ENCODE peak calls at places on chromosomes 5 and 9, in five cellular contexts. D is IMR-90, G is stomach, W is PC-3, C is breast epithelium. X is an unnamed sample. For H3K4me1, the result is how much of the 10 kb centered on the place peaks cover.

GRCh38 chr9:104608336-104608735 is 2.9 kb upstream of the OR13C2 start:
- DNase-seq in W (peak), G (no peak), D (no peak), C (no peak), X (no peak)

GRCh38 chr5:110343616-110344015 is 382.9 kb downstream of the TMEM232 start:
- DNase-seq in W (no peak), C (no peak), G (no peak), D (no peak), X (no peak)

GRCh38 chr5:23223846-23224245 is 283.6 kb upstream of the PRDM9 start:
- DNase-seq in D (no peak), C (no peak), G (no peak), W (peak), X (peak)

GRCh38 chr5:173297813-173298212 is 30.4 kb downstream of the STC2 start:
- DNase-seq in W (no peak), C (no peak), G (no peak), D (no peak), X (no peak)

GRCh38 chr9:112032009-112032408 is 135.4 kb downstream of the UGCG start:
- DNase-seq in G (no peak), D (no peak), C (no peak), W (no peak), X (no peak)

GRCh38 chr9:108933231-108933630 is 693 bp downstream of the ELP1 start:
- DNase-seq in G (no peak), D (peak), C (no peak), W (no peak), X (peak)

GRCh38 chr5:145072880-145073279 is 762.3 kb downstream of the PRELID2 start:
- DNase-seq in C (no peak), G (no peak), D (no peak), W (no peak), X (no peak)

GRCh38 chr5:6708814-6709213 is 4.4 kb upstream of the TENT4A start:
- DNase-seq in G (no peak), W (no peak), C (no peak), D (no peak), X (no peak)

GRCh38 chr9:80175286-80175906 is 603.6 kb downstream of the TLE4 start:
- DNase-seq in G (peak), D (peak), C (no peak), W (peak), X (peak)

GRCh38 chr5:63070001-63070400 is 491.4 kb downstream of the LRRC70 start:
- DNase-seq in W (no peak), G (no peak), D (no peak), C (no peak), X (no peak)

GRCh38 chr9:20242767-20243166 is 379.5 kb downstream of the MLLT3 start:
- DNase-seq in C (no peak), G (no peak), W (no peak), D (no peak), X (no peak)

GRCh38 chr5:79562351-79563246 is 48.7 kb upstream of the HOMER1 start:
- DNase-seq in W (peak), G (no peak), C (no peak), D (peak), X (peak)

GRCh38 chr5:59354274-59354673 is 539.3 kb downstream of the PDE4D start:
- DNase-seq in D (peak), G (no peak), C (no peak), W (peak), X (no peak)

GRCh38 chr5:145915970-145916638 is 20.3 kb upstream of the SH3RF2 start:
- DNase-seq in W (no peak), C (no peak), D (no peak), G (no peak), X (no peak)

GRCh38 chr5:38814879-38815278 is 30.9 kb upstream of the OSMR start:
- DNase-seq in W (no peak), C (no peak), G (no peak), D (no peak), X (no peak)

DNA sequence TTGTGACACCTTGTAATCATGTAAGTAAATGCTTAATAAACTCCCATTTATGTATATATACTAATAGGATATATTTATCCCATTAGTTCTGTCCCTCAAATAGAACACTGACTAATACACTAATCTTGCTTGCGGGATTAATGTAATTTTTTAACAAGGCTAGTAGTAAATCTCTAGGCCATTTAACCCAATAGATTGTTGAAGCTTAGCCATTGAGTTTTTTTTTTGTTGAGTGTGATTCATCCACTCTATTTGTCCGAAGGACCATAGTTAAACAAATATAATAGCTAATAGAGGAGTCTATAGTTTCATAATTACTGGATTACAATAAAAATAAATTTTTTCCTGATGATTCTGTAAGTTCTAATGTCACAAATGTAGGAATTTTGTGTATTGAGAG is 474.4 kb downstream of the CDH9 start:
- DNase-seq in G (no peak), D (no peak), W (peak), C (no peak), X (no peak)
- H3K4me1 ChIP-seq in G (under half), D (under half), W (under half), C (under half), X (under half)

GRCh38 chr9:89464991-89465390 is 32.9 kb downstream of the SEMA4D start:
- DNase-seq in C (no peak), G (no peak), D (no peak), W (no peak), X (no peak)
- H3K4me1 ChIP-seq in C (under half), G (under half), D (under half), W (under half), X (under half)

DNA sequence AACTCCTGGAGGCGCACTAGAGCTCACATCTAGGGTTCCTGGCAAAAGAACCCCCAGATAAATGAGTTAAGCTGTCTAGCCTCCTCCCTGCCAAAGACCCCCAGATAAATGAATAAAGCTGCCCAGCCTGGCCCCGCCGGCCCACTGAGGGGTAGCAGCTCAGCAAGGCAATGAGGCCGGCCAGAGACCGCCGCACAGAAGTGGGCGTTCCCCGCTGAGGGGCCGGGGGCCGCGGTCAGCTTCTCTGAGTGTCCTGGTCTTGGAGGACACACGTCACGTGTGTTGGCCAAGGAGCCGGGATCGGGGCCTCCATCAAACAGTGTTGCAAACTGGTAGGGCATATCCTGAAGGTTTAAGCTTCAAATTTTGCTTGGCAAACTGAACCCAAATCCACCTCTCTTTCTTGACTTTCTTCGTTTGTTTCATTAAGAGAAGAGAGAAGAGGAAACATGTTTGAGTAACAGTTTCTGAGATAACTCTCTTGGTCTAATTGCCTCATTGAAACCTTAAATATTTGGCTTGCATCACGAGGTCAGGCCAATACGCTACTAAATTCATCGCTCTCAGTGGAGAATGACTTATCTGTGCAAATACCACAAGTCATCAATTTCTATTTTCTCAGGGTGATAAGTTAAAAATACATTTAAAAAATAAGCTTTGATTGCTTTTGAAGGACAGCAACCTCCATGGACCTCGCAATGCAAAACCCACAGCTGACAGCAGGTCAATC is 11.7 kb upstream of the SLC12A7 start:
- DNase-seq in C (no peak), W (no peak), G (no peak), D (no peak), X (no peak)
- H3K4me1 ChIP-seq in C (under half), W (under half), G (half or more), D (under half), X (under half)

DNA sequence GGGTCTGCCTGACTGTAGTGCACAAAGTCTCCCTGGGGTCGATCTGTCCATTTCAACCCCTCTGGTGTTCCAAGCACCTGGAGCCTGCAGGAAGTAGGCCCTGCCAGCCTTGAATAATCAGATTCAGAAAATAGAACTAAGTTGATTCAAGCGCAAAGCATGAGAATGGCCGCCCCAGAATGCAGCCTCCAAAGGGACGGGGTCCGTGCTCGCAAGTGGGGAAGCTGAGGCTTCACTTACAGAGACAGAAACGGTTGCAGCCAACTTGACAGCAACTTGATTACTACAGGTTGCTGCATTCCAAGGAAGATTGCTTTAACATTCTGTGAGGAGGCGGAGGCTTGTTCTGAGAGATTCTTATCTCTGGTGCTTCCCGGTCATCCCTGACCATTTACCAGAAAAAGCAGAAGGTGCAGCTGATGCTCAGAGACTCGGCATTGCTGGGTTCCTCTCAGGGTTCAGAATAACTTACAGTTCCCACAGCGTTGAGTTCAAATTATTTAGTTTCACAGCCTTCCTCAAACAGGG is 14.9 kb upstream of the LRRC14B start:
- DNase-seq in D (no peak), G (no peak), W (no peak), C (no peak), X (no peak)
- H3K4me1 ChIP-seq in D (under half), G (under half), W (under half), C (under half), X (under half)

GRCh38 chr9:34171753-34172535 is 6.9 kb upstream of the UBAP1 start:
- DNase-seq in G (no peak), D (no peak), C (no peak), W (no peak), X (no peak)
- H3K4me1 ChIP-seq in G (under half), D (under half), C (under half), W (under half), X (under half)

DNA sequence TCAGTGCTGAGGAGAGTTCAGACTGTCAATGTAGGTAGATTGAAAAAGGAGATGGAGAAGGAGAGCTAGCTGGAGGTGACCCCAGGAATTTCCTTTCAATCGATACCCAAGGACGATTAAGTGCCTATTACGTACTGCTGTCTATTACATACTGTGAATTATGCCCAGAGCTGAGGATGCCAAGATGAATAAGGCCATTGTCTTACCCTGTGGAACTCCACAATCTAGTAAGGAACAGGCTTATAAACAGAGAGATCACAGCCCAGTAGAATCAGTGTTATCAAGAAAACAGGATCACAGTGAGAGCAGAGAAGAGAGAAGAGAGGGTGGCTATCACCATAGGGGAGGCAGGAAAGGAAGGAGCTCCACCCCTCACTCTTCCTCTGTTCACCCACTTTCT is 54.1 kb upstream of the PDE8B start:
- DNase-seq in D (no peak), C (no peak), G (no peak), W (no peak), X (no peak)
- H3K4me1 ChIP-seq in D (under half), C (under half), G (under half), W (under half), X (under half)

GRCh38 chr9:94906181-94906580 is 179.7 kb downstream of the AOPEP start:
- DNase-seq in C (no peak), W (no peak), G (no peak), D (no peak), X (no peak)
- H3K4me1 ChIP-seq in C (under half), W (under half), G (half or more), D (under half), X (under half)

GRCh38 chr5:60688980-60689379 is 11.0 kb downstream of the DEPDC1B start:
- DNase-seq in W (no peak), D (no peak), G (no peak), C (no peak), X (no peak)

GRCh38 chr5:60685700-60686099 is 14.3 kb downstream of the DEPDC1B start:
- DNase-seq in C (no peak), D (no peak), W (no peak), G (no peak), X (peak)

GRCh38 chr5:60685028-60685427 is 14.9 kb downstream of the DEPDC1B start:
- DNase-seq in C (no peak), D (no peak), W (no peak), G (no peak), X (no peak)

GRCh38 chr5:60686164-60686563 is 13.8 kb downstream of the DEPDC1B start:
- DNase-seq in G (no peak), C (no peak), W (no peak), D (no peak), X (no peak)

GRCh38 chr5:60687927-60688720 is 11.8 kb downstream of the DEPDC1B start:
- DNase-seq in C (no peak), G (no peak), D (peak), W (peak), X (peak)
- H3K4me1 ChIP-seq in C (under half), G (under half), D (under half), W (under half), X (under half)

GRCh38 chr9:91155746-91156145 is 206.0 kb downstream of the AUH start:
- DNase-seq in C (no peak), D (no peak), G (no peak), W (no peak), X (no peak)
- H3K4me1 ChIP-seq in C (under half), D (under half), G (under half), W (under half), X (under half)

X was measured in mesenchymal stem cell.